ENCODE peak calls at places on chromosomes 3 and 15, in six cellular contexts. One of them, this sample, is unnamed.

GRCh38 chr3:194323785-194324735 is 27.1 kb downstream of the CPN2 start:
- DNase-seq in NCI-H69: no peak
- DNase-seq in KBM-7: peak
- DNase-seq in fibroblast of mammary gland: peak
- DNase-seq in lower lobe of right lung: no peak
- DNase-seq in effector memory CD8-positive, alpha-beta T cell: no peak
- DNase-seq in this sample: no peak

GRCh38 chr3:65963787-65964707 is 74.7 kb downstream of the MAGI1 start:
- DNase-seq in NCI-H69: no peak
- DNase-seq in KBM-7: no peak
- DNase-seq in fibroblast of mammary gland: peak
- DNase-seq in lower lobe of right lung: no peak
- DNase-seq in effector memory CD8-positive, alpha-beta T cell: no peak
- DNase-seq in this sample: no peak

GRCh38 chr3:186931487-186932280 is 1.4 kb downstream of the ST6GAL1 start:
- DNase-seq in NCI-H69: peak
- DNase-seq in KBM-7: peak
- DNase-seq in fibroblast of mammary gland: peak
- DNase-seq in lower lobe of right lung: peak
- DNase-seq in effector memory CD8-positive, alpha-beta T cell: peak
- DNase-seq in this sample: peak

GRCh38 chr3:64143399-64144130 is 81.7 kb downstream of the PRICKLE2 start:
- DNase-seq in NCI-H69: peak
- DNase-seq in KBM-7: no peak
- DNase-seq in fibroblast of mammary gland: peak
- DNase-seq in lower lobe of right lung: no peak
- DNase-seq in effector memory CD8-positive, alpha-beta T cell: no peak
- DNase-seq in this sample: no peak

GRCh38 chr3:188595890-188596376 is 442.0 kb downstream of the LPP start:
- DNase-seq in NCI-H69: no peak
- DNase-seq in KBM-7: no peak
- DNase-seq in fibroblast of mammary gland: peak
- DNase-seq in lower lobe of right lung: no peak
- DNase-seq in effector memory CD8-positive, alpha-beta T cell: no peak
- DNase-seq in this sample: no peak

GRCh38 chr3:126100688-126101301 is 16.9 kb upstream of the SLC41A3 start:
- DNase-seq in NCI-H69: no peak
- DNase-seq in KBM-7: no peak
- DNase-seq in fibroblast of mammary gland: peak
- DNase-seq in lower lobe of right lung: no peak
- DNase-seq in effector memory CD8-positive, alpha-beta T cell: no peak
- DNase-seq in this sample: no peak

GRCh38 chr3:48661501-48662139 is 1.1 kb downstream of the CELSR3 start:
- DNase-seq in NCI-H69: no peak
- DNase-seq in KBM-7: peak
- DNase-seq in fibroblast of mammary gland: peak
- DNase-seq in lower lobe of right lung: peak
- DNase-seq in effector memory CD8-positive, alpha-beta T cell: peak
- DNase-seq in this sample: peak

GRCh38 chr3:56987238-56987932 is 73.1 kb upstream of the SPATA12 start:
- DNase-seq in NCI-H69: peak
- DNase-seq in KBM-7: peak
- DNase-seq in fibroblast of mammary gland: peak
- DNase-seq in lower lobe of right lung: no peak
- DNase-seq in effector memory CD8-positive, alpha-beta T cell: no peak
- DNase-seq in this sample: no peak

GRCh38 chr3:51380601-51381332 is 4.3 kb upstream of the MANF start:
- DNase-seq in NCI-H69: no peak
- DNase-seq in KBM-7: no peak
- DNase-seq in fibroblast of mammary gland: no peak
- DNase-seq in lower lobe of right lung: no peak
- DNase-seq in effector memory CD8-positive, alpha-beta T cell: no peak
- DNase-seq in this sample: no peak

GRCh38 chr3:139427283-139428060 is 38.0 kb upstream of the COPB2 start:
- DNase-seq in NCI-H69: peak
- DNase-seq in KBM-7: peak
- DNase-seq in fibroblast of mammary gland: peak
- DNase-seq in lower lobe of right lung: no peak
- DNase-seq in effector memory CD8-positive, alpha-beta T cell: peak
- DNase-seq in this sample: no peak

GRCh38 chr3:143207338-143207961 is 87.9 kb downstream of the CHST2 start:
- DNase-seq in NCI-H69: peak
- DNase-seq in KBM-7: peak
- DNase-seq in fibroblast of mammary gland: peak
- DNase-seq in lower lobe of right lung: no peak
- DNase-seq in effector memory CD8-positive, alpha-beta T cell: no peak
- DNase-seq in this sample: no peak

GRCh38 chr15:48667701-48668100 is 22.2 kb upstream of the FBN1 start:
- DNase-seq in NCI-H69: no peak
- DNase-seq in KBM-7: no peak
- DNase-seq in fibroblast of mammary gland: peak
- DNase-seq in lower lobe of right lung: no peak
- DNase-seq in effector memory CD8-positive, alpha-beta T cell: no peak
- DNase-seq in this sample: no peak

GRCh38 chr3:10284496-10284895 is 8.3 kb downstream of the GHRL start:
- DNase-seq in NCI-H69: no peak
- DNase-seq in KBM-7: no peak
- DNase-seq in fibroblast of mammary gland: no peak
- DNase-seq in lower lobe of right lung: no peak
- DNase-seq in effector memory CD8-positive, alpha-beta T cell: peak
- DNase-seq in this sample: peak

GRCh38 chr3:61600195-61600594 is 38.8 kb downstream of the PTPRG start:
- DNase-seq in NCI-H69: no peak
- DNase-seq in KBM-7: no peak
- DNase-seq in fibroblast of mammary gland: peak
- DNase-seq in lower lobe of right lung: no peak
- DNase-seq in effector memory CD8-positive, alpha-beta T cell: no peak
- DNase-seq in this sample: no peak

GRCh38 chr3:18099611-18100010 is 325.5 kb downstream of the SATB1 start:
- DNase-seq in NCI-H69: no peak
- DNase-seq in KBM-7: no peak
- DNase-seq in fibroblast of mammary gland: peak
- DNase-seq in lower lobe of right lung: no peak
- DNase-seq in effector memory CD8-positive, alpha-beta T cell: no peak
- DNase-seq in this sample: no peak

GRCh38 chr15:63605816-63606215 is 8.6 kb downstream of the FBXL22 start:
- DNase-seq in NCI-H69: no peak
- DNase-seq in KBM-7: peak
- DNase-seq in fibroblast of mammary gland: no peak
- DNase-seq in lower lobe of right lung: no peak
- DNase-seq in effector memory CD8-positive, alpha-beta T cell: peak
- DNase-seq in this sample: peak

GRCh38 chr15:31268911-31269784 is 57.5 kb upstream of the KLF13 start:
- DNase-seq in NCI-H69: no peak
- DNase-seq in KBM-7: no peak
- DNase-seq in fibroblast of mammary gland: no peak
- DNase-seq in lower lobe of right lung: no peak
- DNase-seq in effector memory CD8-positive, alpha-beta T cell: no peak
- DNase-seq in this sample: peak

GRCh38 chr3:45048244-45048643 is 22.1 kb downstream of the CLEC3B start:
- DNase-seq in NCI-H69: no peak
- DNase-seq in KBM-7: no peak
- DNase-seq in fibroblast of mammary gland: peak
- DNase-seq in lower lobe of right lung: no peak
- DNase-seq in effector memory CD8-positive, alpha-beta T cell: no peak
- DNase-seq in this sample: no peak

GRCh38 chr3:128415773-128416577 is 50.7 kb downstream of the DNAJB8 start:
- DNase-seq in NCI-H69: no peak
- DNase-seq in KBM-7: no peak
- DNase-seq in fibroblast of mammary gland: no peak
- DNase-seq in lower lobe of right lung: no peak
- DNase-seq in effector memory CD8-positive, alpha-beta T cell: no peak
- DNase-seq in this sample: no peak

GRCh38 chr3:187737401-187738088 is 7.7 kb downstream of the BCL6 start:
- DNase-seq in NCI-H69: peak
- DNase-seq in KBM-7: peak
- DNase-seq in fibroblast of mammary gland: peak
- DNase-seq in lower lobe of right lung: peak
- DNase-seq in effector memory CD8-positive, alpha-beta T cell: peak
- DNase-seq in this sample: peak

GRCh38 chr3:40970067-40970466 is 229.2 kb upstream of the CTNNB1 start:
- DNase-seq in NCI-H69: no peak
- DNase-seq in KBM-7: no peak
- DNase-seq in fibroblast of mammary gland: peak
- DNase-seq in lower lobe of right lung: no peak
- DNase-seq in effector memory CD8-positive, alpha-beta T cell: no peak
- DNase-seq in this sample: no peak

GRCh38 chr3:194731496-194732073 is 45.9 kb downstream of the FAM43A start:
- DNase-seq in NCI-H69: peak
- DNase-seq in KBM-7: no peak
- DNase-seq in fibroblast of mammary gland: no peak
- DNase-seq in lower lobe of right lung: no peak
- DNase-seq in effector memory CD8-positive, alpha-beta T cell: no peak
- DNase-seq in this sample: no peak

GRCh38 chr15:42523331-42523730 is 25.3 kb downstream of the LRRC57 start:
- DNase-seq in NCI-H69: peak
- DNase-seq in KBM-7: no peak
- DNase-seq in fibroblast of mammary gland: no peak
- DNase-seq in lower lobe of right lung: no peak
- DNase-seq in effector memory CD8-positive, alpha-beta T cell: no peak
- DNase-seq in this sample: no peak

GRCh38 chr15:65373163-65373651 is 4.6 kb downstream of the IGDCC3 start:
- DNase-seq in NCI-H69: peak
- DNase-seq in KBM-7: no peak
- DNase-seq in fibroblast of mammary gland: no peak
- DNase-seq in lower lobe of right lung: no peak
- DNase-seq in effector memory CD8-positive, alpha-beta T cell: no peak
- DNase-seq in this sample: no peak

GRCh38 chr3:13884851-13885703 is 5.2 kb upstream of the WNT7A start:
- DNase-seq in NCI-H69: peak
- DNase-seq in KBM-7: peak
- DNase-seq in fibroblast of mammary gland: peak
- DNase-seq in lower lobe of right lung: no peak
- DNase-seq in effector memory CD8-positive, alpha-beta T cell: peak
- DNase-seq in this sample: peak

GRCh38 chr3:35864871-35865270 is 225.5 kb downstream of the ARPP21 start:
- DNase-seq in NCI-H69: no peak
- DNase-seq in KBM-7: no peak
- DNase-seq in fibroblast of mammary gland: no peak
- DNase-seq in lower lobe of right lung: no peak
- DNase-seq in effector memory CD8-positive, alpha-beta T cell: no peak
- DNase-seq in this sample: no peak

GRCh38 chr3:134646086-134646485 is 4.7 kb downstream of the KY start:
- DNase-seq in NCI-H69: no peak
- DNase-seq in KBM-7: no peak
- DNase-seq in fibroblast of mammary gland: no peak
- DNase-seq in lower lobe of right lung: no peak
- DNase-seq in effector memory CD8-positive, alpha-beta T cell: no peak
- DNase-seq in this sample: no peak

GRCh38 chr15:65896231-65896630 is 26.9 kb downstream of the RAB11A start:
- DNase-seq in NCI-H69: no peak
- DNase-seq in KBM-7: peak
- DNase-seq in fibroblast of mammary gland: no peak
- DNase-seq in lower lobe of right lung: no peak
- DNase-seq in effector memory CD8-positive, alpha-beta T cell: no peak
- DNase-seq in this sample: no peak

GRCh38 chr3:47362704-47363103 is 18.1 kb upstream of the PTPN23 start:
- DNase-seq in NCI-H69: no peak
- DNase-seq in KBM-7: peak
- DNase-seq in fibroblast of mammary gland: no peak
- DNase-seq in lower lobe of right lung: no peak
- DNase-seq in effector memory CD8-positive, alpha-beta T cell: no peak
- DNase-seq in this sample: peak

GRCh38 chr3:64414043-64414442 is 188.8 kb upstream of the PRICKLE2 start:
- DNase-seq in NCI-H69: no peak
- DNase-seq in KBM-7: no peak
- DNase-seq in fibroblast of mammary gland: no peak
- DNase-seq in lower lobe of right lung: no peak
- DNase-seq in effector memory CD8-positive, alpha-beta T cell: no peak
- DNase-seq in this sample: no peak

GRCh38 chr15:72785452-72786243 is 2.1 kb upstream of the ADPGK start:
- DNase-seq in NCI-H69: no peak
- DNase-seq in KBM-7: no peak
- DNase-seq in fibroblast of mammary gland: peak
- DNase-seq in lower lobe of right lung: no peak
- DNase-seq in effector memory CD8-positive, alpha-beta T cell: peak
- DNase-seq in this sample: no peak